ENCODE peak calls at places on chromosomes 4 and X, in seven cellular contexts. N is endodermal cell, O is glutamatergic neuron, H is pancreas, V is cardiac muscle cell, Z is colonic mucosa, M is lower leg skin. P is an unnamed sample.

GRCh38 chrX:139967300-139967699 is 2.0 kb upstream of the CXorf66 start:
- DNase-seq in M (no peak), V (peak), Z (peak), N (peak), H (no peak), O (no peak), P (no peak)

GRCh38 chrX:152821145-152821765 is 9.3 kb downstream of the CETN2 start:
- DNase-seq in O (peak), Z (peak), H (no peak), N (peak), V (peak), M (no peak), P (no peak)

GRCh38 chrX:10744011-10744410 is 123.6 kb upstream of the MID1 start:
- DNase-seq in V (no peak), O (no peak), N (no peak), Z (no peak), M (no peak), H (no peak), P (no peak)

GRCh38 chr4:151260526-151260925 is 16.4 kb upstream of the PRSS48 start:
- DNase-seq in H (no peak), O (no peak), Z (no peak), V (no peak), N (no peak), M (no peak), P (no peak)

GRCh38 chrX:110509778-110510510 is 151.3 kb downstream of the RTL9 start:
- DNase-seq in Z (no peak), V (peak), M (no peak), N (peak), O (no peak), H (no peak), P (no peak)

GRCh38 chr4:6877070-6877469 is 32.6 kb upstream of the TBC1D14 start:
- DNase-seq in N (no peak), H (no peak), Z (no peak), V (no peak), M (no peak), O (no peak), P (no peak)

GRCh38 chr4:3286335-3287175 is 6.3 kb upstream of the RGS12 start:
- DNase-seq in V (no peak), N (no peak), O (no peak), Z (no peak), M (peak), H (no peak), P (peak)

GRCh38 chr4:119059221-119059620 is 76.4 kb upstream of the MYOZ2 start:
- DNase-seq in V (no peak), Z (no peak), O (no peak), M (no peak), H (no peak), N (no peak), P (no peak)

GRCh38 chr4:1062419-1062818 is 50.9 kb downstream of the RNF212 start:
- DNase-seq in H (no peak), V (no peak), N (no peak), O (no peak), Z (no peak), M (no peak), P (no peak)

GRCh38 chr4:79526970-79527565 is 119.0 kb upstream of the GK2 start:
- DNase-seq in V (no peak), O (no peak), M (no peak), Z (no peak), N (no peak), H (no peak), P (no peak)

GRCh38 chr4:14835708-14836107 is 166.6 kb upstream of the CPEB2 start:
- DNase-seq in H (no peak), O (no peak), Z (no peak), V (no peak), N (no peak), M (no peak), P (no peak)

GRCh38 chr4:125750827-125751466 is 436.2 kb downstream of the FAT4 start:
- DNase-seq in M (no peak), H (no peak), Z (no peak), V (peak), O (no peak), N (peak), P (no peak)

GRCh38 chr4:79273918-79274317 is 51.9 kb downstream of the NAA11 start:
- DNase-seq in O (no peak), Z (no peak), H (no peak), M (no peak), N (no peak), V (no peak), P (no peak)

GRCh38 chrX:139720136-139720535 is 12.2 kb upstream of the MCF2 start:
- DNase-seq in N (peak), O (no peak), M (no peak), V (peak), H (no peak), Z (no peak), P (no peak)

GRCh38 chrX:318068-318738 is 393 bp downstream of the GTPBP6 start:
- DNase-seq in Z (peak), V (peak), H (peak), M (peak), N (peak), O (peak), P (peak)

GRCh38 chrX:56232221-56233082 is at the start of gene KLF8:
- DNase-seq in Z (peak), M (peak), O (peak), H (peak), V (peak), N (peak), P (peak)

GRCh38 chrX:154855256-154855655 is 20.8 kb upstream of the SMIM9 start:
- DNase-seq in H (no peak), N (peak), O (no peak), Z (no peak), V (peak), M (no peak), P (no peak)

GRCh38 chr4:67437974-67438713 is 107.2 kb downstream of the CENPC start:
- DNase-seq in N (no peak), O (no peak), H (no peak), M (no peak), V (peak), Z (no peak), P (no peak)

GRCh38 chrX:13845721-13846378 is 29.0 kb upstream of the GPM6B start:
- DNase-seq in H (no peak), M (no peak), O (no peak), N (no peak), V (no peak), Z (no peak), P (no peak)

GRCh38 chrX:104134583-104135261 is 22.1 kb downstream of the SLC25A53 start:
- DNase-seq in Z (no peak), V (no peak), H (no peak), N (no peak), M (no peak), O (no peak), P (no peak)

GRCh38 chrX:86964321-86964720 is 553.3 kb upstream of the KLHL4 start:
- DNase-seq in O (no peak), H (no peak), Z (no peak), N (no peak), M (no peak), V (no peak), P (no peak)

GRCh38 chrX:154472685-154473632 is 6.1 kb downstream of the LAGE3 start:
- DNase-seq in M (no peak), H (no peak), N (no peak), Z (no peak), O (no peak), V (no peak), P (peak)

GRCh38 chrX:120512222-120512621 is 43.1 kb upstream of the LAMP2 start:
- DNase-seq in O (no peak), N (no peak), V (no peak), M (no peak), H (no peak), Z (no peak), P (no peak)

GRCh38 chr4:153188966-153189801 is 15.1 kb upstream of the TRIM2 start:
- DNase-seq in O (no peak), V (peak), Z (no peak), N (no peak), M (no peak), H (no peak), P (no peak)

GRCh38 chrX:65674351-65674893 is 7.0 kb downstream of the MSN start:
- DNase-seq in O (no peak), M (no peak), N (no peak), V (no peak), Z (no peak), H (no peak), P (no peak)

GRCh38 chr4:84342161-84342560 is 156.9 kb downstream of the NKX6-1 start:
- DNase-seq in V (no peak), N (no peak), M (no peak), H (no peak), O (peak), Z (no peak), P (no peak)

GRCh38 chrX:23292979-23293651 is 41.5 kb upstream of the PTCHD1 start:
- DNase-seq in Z (no peak), V (no peak), H (no peak), M (no peak), O (no peak), N (no peak), P (no peak)

DNA sequence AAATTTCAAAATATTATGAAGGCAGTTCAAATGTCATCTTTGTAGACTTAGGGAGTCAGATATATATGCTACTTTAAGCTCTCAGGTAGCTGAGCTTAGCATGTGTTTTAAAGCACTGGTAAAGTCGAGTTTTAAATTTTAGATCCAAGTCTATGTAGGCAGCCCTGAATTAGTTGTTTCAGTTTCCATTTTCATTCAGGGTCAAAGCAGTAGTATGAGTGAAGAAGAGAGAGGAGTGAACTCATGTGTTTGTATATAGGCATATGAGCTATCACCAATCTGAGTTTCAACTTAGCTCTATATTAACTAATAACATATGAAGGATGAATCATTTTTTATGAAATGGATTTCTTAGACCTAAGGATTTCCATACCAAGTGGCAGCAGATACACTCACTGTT is 1353.4 kb downstream of the FSTL5 start:
- DNase-seq in N (no peak), M (no peak), H (no peak), Z (no peak), O (no peak), V (no peak), P (no peak)
- TF ChIP-seq CTCF in N (no peak), M (no peak), H (no peak), Z (no peak), O (no peak), V (no peak), P (no peak)

GRCh38 chr4:185774815-185775684 is 36.9 kb downstream of the SORBS2 start:
- DNase-seq in O (no peak), H (no peak), V (peak), Z (peak), M (no peak), N (no peak), P (peak)
- TF ChIP-seq CTCF in O (no peak), H (no peak), V (peak), Z (no peak), M (no peak), N (no peak), P (no peak)

DNA sequence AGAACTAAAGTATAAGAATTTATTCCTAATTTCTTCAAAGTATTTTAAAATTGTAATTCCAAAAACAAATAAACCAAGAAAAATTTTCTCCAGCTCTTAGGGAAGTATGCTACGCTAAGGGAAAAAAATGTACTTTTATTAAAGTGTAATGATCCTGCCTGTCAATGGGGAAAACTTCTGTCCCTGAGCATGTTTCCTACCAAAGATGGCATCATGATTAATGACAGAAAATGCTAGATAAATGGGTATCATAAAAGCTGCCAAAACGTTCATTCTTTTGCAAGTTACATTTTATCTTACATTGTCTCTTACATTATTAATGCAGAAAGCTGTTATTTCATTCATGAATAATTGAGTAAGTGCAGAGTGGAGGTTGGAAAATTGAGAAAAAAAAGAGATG is 443.4 kb downstream of the TECRL start:
- DNase-seq in V (no peak), M (no peak), H (no peak), N (no peak), O (no peak), Z (no peak), P (no peak)
- TF ChIP-seq CTCF in V (no peak), M (no peak), H (no peak), N (no peak), O (no peak), Z (no peak), P (no peak)

DNA sequence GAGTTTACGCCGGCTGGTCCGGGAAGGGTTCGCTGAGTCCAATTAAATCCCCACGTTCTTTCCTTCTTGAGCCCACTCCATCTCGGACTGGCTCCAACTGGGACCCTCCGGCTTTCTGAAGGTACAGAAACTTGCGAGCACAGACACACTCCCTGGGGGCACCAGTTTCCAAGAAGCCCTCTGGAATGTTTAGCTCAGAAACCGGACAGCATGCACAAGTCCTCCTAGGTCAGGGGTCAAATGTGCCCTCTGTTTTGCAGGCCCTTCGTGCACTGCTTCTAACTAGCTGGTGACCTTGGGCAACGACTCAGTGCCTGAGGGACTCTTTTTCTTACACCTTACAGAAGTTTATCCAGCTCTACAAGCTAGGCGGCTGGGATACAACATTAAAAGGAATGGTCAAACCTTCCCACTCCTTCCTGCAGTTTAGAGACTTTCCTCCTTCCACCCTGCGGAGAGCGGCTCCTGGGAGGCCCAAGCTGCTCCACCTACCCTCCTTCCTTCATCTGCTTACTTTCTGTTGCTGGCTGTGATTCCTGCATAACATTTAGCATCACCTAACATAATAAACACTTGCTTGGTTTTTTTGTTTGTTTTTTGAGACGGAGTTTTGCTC is 275.5 kb downstream of the BCOR start:
- DNase-seq in V (no peak), O (no peak), M (no peak), Z (no peak), N (peak), H (no peak), P (no peak)
- TF ChIP-seq CTCF in V (no peak), O (no peak), M (no peak), Z (no peak), N (no peak), H (no peak), P (no peak)